ENCODE peak calls at places on chromosome 17, in six cellular contexts. A is spleen, O is uterus, C is fibroblast of lung, Y is AG10803, K is heart left ventricle. G is an unnamed sample.
A peak's percentile ranks its signal among the peaks of the same experiment; 100 is the strongest.

GRCh38 chr17:15262291-15263205 is 2.6 kb downstream of the PMP22 start:
- DNase-seq in O (peak; percentile 94), K (peak; percentile 95), Y (peak; percentile 94), C (peak; percentile 89), A (peak; percentile 79), G (peak; percentile 27)

GRCh38 chr17:10756604-10757003 is 26.8 kb upstream of the TMEM220 start:
- DNase-seq in Y (no peak), K (no peak), A (no peak), C (no peak), O (no peak), G (no peak)

GRCh38 chr17:1495265-1495664 is 2.8 kb upstream of the MYO1C start:
- DNase-seq in A (no peak), C (peak; percentile 53), Y (peak; percentile 91), O (no peak), K (peak; percentile 85), G (peak; percentile 44)

GRCh38 chr17:45794840-45795239 is 10.7 kb downstream of the CRHR1 start:
- DNase-seq in Y (no peak), O (no peak), A (no peak), C (no peak), K (no peak), G (peak; percentile 8)

GRCh38 chr17:3575506-3575905 is 17.9 kb upstream of the TRPV3 start:
- DNase-seq in Y (peak; percentile 93), C (peak; percentile 41), A (no peak), K (no peak), O (no peak), G (peak; percentile 90)

GRCh38 chr17:32111141-32111771 is 31.0 kb upstream of the RHOT1 start:
- DNase-seq in C (peak; percentile 53), Y (no peak), O (peak; percentile 51), A (no peak), K (peak; percentile 80), G (peak; percentile 55)

GRCh38 chr17:48577330-48577945 is 712 bp downstream of the HOXB4 start:
- DNase-seq in K (no peak), O (no peak), Y (peak; percentile 59), C (no peak), A (no peak), G (no peak)

GRCh38 chr17:71180801-71181385 is 939.9 kb upstream of the SOX9 start:
- DNase-seq in C (peak; percentile 57), A (no peak), K (no peak), O (no peak), Y (peak; percentile 81), G (peak; percentile 16)

GRCh38 chr17:79216391-79216790 is 141.8 kb downstream of the ENGASE start:
- DNase-seq in Y (no peak), O (no peak), K (no peak), C (no peak), A (no peak), G (no peak)

GRCh38 chr17:45927247-45927646 is 32.9 kb downstream of the MAPT start:
- DNase-seq in Y (no peak), C (no peak), O (no peak), A (no peak), K (no peak), G (no peak)

GRCh38 chr17:81337449-81337848 is 42.3 kb upstream of the SLC38A10 start:
- DNase-seq in C (no peak), K (peak; percentile 32), A (peak; percentile 76), O (no peak), Y (no peak), G (no peak)

GRCh38 chr17:52158450-52159042 is at the start of gene CA10:
- DNase-seq in O (no peak), Y (no peak), A (no peak), K (no peak), C (no peak), G (peak; percentile 18)
- H3K4me3 ChIP-seq in O (no peak within 1 kb of the TSS), Y (no peak within 1 kb of the TSS), A (no peak within 1 kb of the TSS), K (no peak within 1 kb of the TSS), C (no peak within 1 kb of the TSS), G (peak within 1 kb of the TSS; percentile 5)

GRCh38 chr17:16947470-16947869 is 24.4 kb downstream of the TNFRSF13B start:
- DNase-seq in C (no peak), Y (no peak), A (no peak), O (no peak), K (no peak), G (no peak)
- TF ChIP-seq CTCF in C (no peak), Y (no peak), A (no peak), O (no peak), K (no peak), G (no peak)

GRCh38 chr17:41863074-41863843 is 2.0 kb downstream of the KLHL11 start:
- DNase-seq in O (no peak), Y (no peak), C (no peak), A (no peak), K (no peak), G (no peak)
- H3K4me3 ChIP-seq in O (peak overlapping the region; percentile 93), Y (peak overlapping the region; percentile 89), C (peak overlapping the region; percentile 99), A (peak overlapping the region; percentile 99), K (peak overlapping the region; percentile 81), G (peak overlapping the region; percentile 91)

GRCh38 chr17:13197586-13197985 is 179.8 kb upstream of the ELAC2 start:
- DNase-seq in C (no peak), K (no peak), Y (no peak), O (no peak), A (no peak), G (no peak)

GRCh38 chr17:13199425-13199824 is 181.6 kb upstream of the ELAC2 start:
- DNase-seq in O (no peak), A (no peak), Y (no peak), C (no peak), K (no peak), G (no peak)

DNA sequence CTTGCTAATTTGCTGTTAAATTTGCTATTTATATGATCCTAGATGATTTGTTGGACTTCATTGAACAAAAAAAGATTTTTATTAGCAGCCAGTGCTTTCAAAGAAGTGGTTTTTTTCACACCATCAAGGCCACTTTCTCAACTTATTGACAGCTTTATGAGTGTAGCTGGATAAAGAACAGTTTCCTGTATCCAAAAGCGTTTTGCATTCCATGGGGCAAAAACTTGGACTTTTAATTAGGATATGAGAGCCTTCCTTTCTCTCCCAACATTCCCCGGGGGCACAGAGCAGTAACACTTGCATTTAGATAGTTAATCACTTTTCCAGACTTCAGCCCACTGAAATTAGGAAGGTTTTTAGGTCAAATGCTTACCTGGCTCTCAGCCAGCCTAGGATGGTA is 177.1 kb upstream of the ELAC2 start:
- DNase-seq in A (no peak), O (no peak), C (no peak), Y (no peak), K (no peak), G (no peak)
- TF ChIP-seq CTCF in A (no peak), O (no peak), C (no peak), Y (no peak), K (no peak), G (no peak)

GRCh38 chr17:44351464-44351863 is 6.4 kb downstream of the GRN start:
- DNase-seq in A (no peak), O (no peak), Y (no peak), C (no peak), K (no peak), G (no peak)

GRCh38 chr17:44351961-44352921 is 7.1 kb downstream of the GRN start:
- DNase-seq in O (no peak), C (no peak), Y (no peak), A (no peak), K (no peak), G (no peak)

GRCh38 chr17:44354582-44355309 is 8.9 kb downstream of the FAM171A2 start:
- DNase-seq in K (peak; percentile 64), C (no peak), O (no peak), Y (no peak), A (peak; percentile 90), G (no peak)

GRCh38 chr17:44353656-44354331 is 8.7 kb downstream of the GRN start:
- DNase-seq in C (no peak), Y (no peak), O (no peak), A (peak; percentile 83), K (no peak), G (no peak)

GRCh38 chr17:44352922-44353655 is 8.0 kb downstream of the GRN start:
- DNase-seq in C (no peak), K (no peak), Y (no peak), O (no peak), A (no peak), G (no peak)
- H3K4me3 ChIP-seq in C (no peak overlapping the region), K (peak overlapping the region; percentile 52), Y (no peak overlapping the region), O (peak overlapping the region; percentile 45), A (peak overlapping the region; percentile 33), G (no peak overlapping the region)

G was measured in epithelial cell of esophagus.